ENCODE peak calls at places on chromosomes 7 and 10, in four cellular contexts. One of them, this sample, is unnamed.

GRCh38 chr10:122253605-122254004 is 17.5 kb upstream of the BTBD16 start:
- DNase-seq in HL-60: no peak
- DNase-seq in GM12878: no peak
- DNase-seq in K562: no peak
- DNase-seq in this sample: no peak

GRCh38 chr10:77756319-77757232 is 119.0 kb upstream of the KCNMA1 start:
- DNase-seq in HL-60: no peak
- DNase-seq in K562: peak
- DNase-seq in GM12878: no peak
- DNase-seq in this sample: no peak

GRCh38 chr10:104935656-104936055 is 294.6 kb downstream of the SORCS3 start:
- DNase-seq in GM12878: no peak
- DNase-seq in HL-60: no peak
- DNase-seq in K562: no peak
- DNase-seq in this sample: no peak

GRCh38 chr10:91117496-91117895 is 103.0 kb upstream of the PCGF5 start:
- DNase-seq in GM12878: no peak
- DNase-seq in HL-60: no peak
- DNase-seq in K562: no peak
- DNase-seq in this sample: no peak

GRCh38 chr7:68148440-68148839 is 1151.8 kb downstream of the TYW1 start:
- DNase-seq in K562: no peak
- DNase-seq in HL-60: no peak
- DNase-seq in GM12878: no peak
- DNase-seq in this sample: no peak

GRCh38 chr10:48509974-48510692 is 94.7 kb downstream of the ARHGAP22 start:
- DNase-seq in GM12878: no peak
- DNase-seq in HL-60: no peak
- DNase-seq in K562: peak
- DNase-seq in this sample: no peak

GRCh38 chr7:6579446-6579845 is 2.2 kb downstream of the ZDHHC4 start:
- DNase-seq in HL-60: peak
- DNase-seq in K562: no peak
- DNase-seq in GM12878: no peak
- DNase-seq in this sample: no peak

GRCh38 chr7:9507281-9507680 is 1073.9 kb downstream of the NXPH1 start:
- DNase-seq in HL-60: no peak
- DNase-seq in K562: no peak
- DNase-seq in GM12878: no peak
- DNase-seq in this sample: no peak

GRCh38 chr10:7928511-7928910 is 110.2 kb downstream of the TAF3 start:
- DNase-seq in K562: no peak
- DNase-seq in GM12878: no peak
- DNase-seq in HL-60: no peak
- DNase-seq in this sample: no peak

GRCh38 chr10:118041316-118041715 is 5.4 kb downstream of the RAB11FIP2 start:
- DNase-seq in GM12878: no peak
- DNase-seq in HL-60: no peak
- DNase-seq in K562: no peak
- DNase-seq in this sample: no peak

GRCh38 chr7:51275532-51275931 is 41.1 kb downstream of the COBL start:
- DNase-seq in K562: no peak
- DNase-seq in HL-60: no peak
- DNase-seq in GM12878: no peak
- DNase-seq in this sample: no peak

GRCh38 chr10:59387951-59388431 is 25.6 kb upstream of the FAM13C start:
- DNase-seq in GM12878: no peak
- DNase-seq in K562: no peak
- DNase-seq in HL-60: no peak
- DNase-seq in this sample: no peak

GRCh38 chr7:156621628-156622027 is 18.9 kb upstream of the RNF32 start:
- DNase-seq in GM12878: no peak
- DNase-seq in K562: no peak
- DNase-seq in HL-60: no peak
- DNase-seq in this sample: no peak

GRCh38 chr7:98771519-98772241 is 98.1 kb downstream of the TMEM130 start:
- DNase-seq in K562: no peak
- DNase-seq in GM12878: peak
- DNase-seq in HL-60: no peak
- DNase-seq in this sample: no peak

GRCh38 chr7:7236041-7236440 is 53.7 kb downstream of the C1GALT1 start:
- DNase-seq in GM12878: no peak
- DNase-seq in K562: no peak
- DNase-seq in HL-60: no peak
- DNase-seq in this sample: no peak

GRCh38 chr7:75758491-75758890 is 13.5 kb downstream of the CCL26 start:
- DNase-seq in GM12878: no peak
- DNase-seq in K562: no peak
- DNase-seq in HL-60: no peak
- DNase-seq in this sample: no peak

GRCh38 chr10:62014510-62014909 is 113.0 kb downstream of the ARID5B start:
- DNase-seq in GM12878: no peak
- DNase-seq in K562: no peak
- DNase-seq in HL-60: no peak
- DNase-seq in this sample: no peak

GRCh38 chr7:37642028-37642540 is 41.5 kb upstream of the GPR141 start:
- DNase-seq in GM12878: no peak
- DNase-seq in K562: no peak
- DNase-seq in HL-60: no peak
- DNase-seq in this sample: no peak

GRCh38 chr10:103750836-103751235 is 104.5 kb downstream of the SH3PXD2A start:
- DNase-seq in K562: no peak
- DNase-seq in GM12878: no peak
- DNase-seq in HL-60: no peak
- DNase-seq in this sample: no peak

GRCh38 chr7:106369349-106369748 is 84.6 kb upstream of the NAMPT start:
- DNase-seq in HL-60: no peak
- DNase-seq in K562: no peak
- DNase-seq in GM12878: no peak
- DNase-seq in this sample: no peak

GRCh38 chr10:102408728-102409603 is 9.6 kb downstream of the PSD start:
- DNase-seq in HL-60: no peak
- DNase-seq in GM12878: no peak
- DNase-seq in K562: peak
- DNase-seq in this sample: no peak

GRCh38 chr7:143407296-143408246 is 1.1 kb downstream of the EPHA1 start:
- DNase-seq in GM12878: no peak
- DNase-seq in K562: no peak
- DNase-seq in HL-60: no peak
- DNase-seq in this sample: no peak

GRCh38 chr7:30136339-30136738 is 1.6 kb downstream of the MTURN start:
- DNase-seq in GM12878: no peak
- DNase-seq in K562: peak
- DNase-seq in HL-60: no peak
- DNase-seq in this sample: no peak

GRCh38 chr7:129997285-129997684 is 44.5 kb upstream of the UBE2H start:
- DNase-seq in HL-60: no peak
- DNase-seq in K562: no peak
- DNase-seq in GM12878: no peak
- DNase-seq in this sample: no peak

GRCh38 chr7:100588438-100588837 is 2.3 kb downstream of the FBXO24 start:
- DNase-seq in GM12878: no peak
- DNase-seq in K562: peak
- DNase-seq in HL-60: no peak
- DNase-seq in this sample: no peak

GRCh38 chr7:35596061-35596460 is 98.9 kb downstream of the HERPUD2 start:
- DNase-seq in HL-60: no peak
- DNase-seq in GM12878: no peak
- DNase-seq in K562: no peak
- DNase-seq in this sample: no peak

GRCh38 chr10:47406870-47407648 is 23.0 kb upstream of the ZNF488 start:
- DNase-seq in K562: peak
- DNase-seq in HL-60: no peak
- DNase-seq in GM12878: no peak
- DNase-seq in this sample: no peak

GRCh38 chr10:77614778-77615625 is 22.6 kb downstream of the KCNMA1 start:
- DNase-seq in HL-60: no peak
- DNase-seq in K562: no peak
- DNase-seq in GM12878: no peak
- DNase-seq in this sample: no peak

GRCh38 chr7:89761173-89761572 is 393.1 kb upstream of the STEAP1 start:
- DNase-seq in GM12878: no peak
- DNase-seq in K562: no peak
- DNase-seq in HL-60: no peak
- DNase-seq in this sample: no peak

GRCh38 chr7:74355091-74355490 is 65.9 kb downstream of the CLIP2 start:
- DNase-seq in GM12878: no peak
- DNase-seq in HL-60: no peak
- DNase-seq in K562: peak
- DNase-seq in this sample: no peak

GRCh38 chr7:48112431-48113165 is 23.5 kb downstream of the UPP1 start:
- DNase-seq in GM12878: no peak
- DNase-seq in K562: no peak
- DNase-seq in HL-60: no peak
- DNase-seq in this sample: no peak

GRCh38 chr10:70512149-70512611 is 33.6 kb downstream of the PALD1 start:
- DNase-seq in GM12878: no peak
- DNase-seq in K562: no peak
- DNase-seq in HL-60: no peak
- DNase-seq in this sample: no peak

GRCh38 chr10:72336259-72337038 is 18.3 kb downstream of the DNAJB12 start:
- DNase-seq in GM12878: no peak
- DNase-seq in HL-60: no peak
- DNase-seq in K562: no peak
- DNase-seq in this sample: no peak

GRCh38 chr10:72337722-72338121 is 17.0 kb downstream of the DNAJB12 start:
- DNase-seq in HL-60: no peak
- DNase-seq in GM12878: no peak
- DNase-seq in K562: no peak
- DNase-seq in this sample: no peak

GRCh38 chr10:72335394-72336258 is 19.1 kb downstream of the DNAJB12 start:
- DNase-seq in HL-60: no peak
- DNase-seq in K562: no peak
- DNase-seq in GM12878: no peak
- DNase-seq in this sample: no peak

GRCh38 chr10:72338180-72338579 is 16.5 kb downstream of the DNAJB12 start:
- DNase-seq in K562: no peak
- DNase-seq in GM12878: no peak
- DNase-seq in HL-60: no peak
- DNase-seq in this sample: no peak

GRCh38 chr10:72337039-72337629 is 17.6 kb downstream of the DNAJB12 start:
- DNase-seq in GM12878: no peak
- DNase-seq in K562: peak
- DNase-seq in HL-60: no peak
- DNase-seq in this sample: no peak
- TF ChIP-seq POLR2AphosphoS5 in GM12878: no peak
- TF ChIP-seq POLR2AphosphoS5 in K562: peak
- TF ChIP-seq POLR2AphosphoS5 in HL-60: no peak
- TF ChIP-seq POLR2AphosphoS5 in this sample: no peak

DNA sequence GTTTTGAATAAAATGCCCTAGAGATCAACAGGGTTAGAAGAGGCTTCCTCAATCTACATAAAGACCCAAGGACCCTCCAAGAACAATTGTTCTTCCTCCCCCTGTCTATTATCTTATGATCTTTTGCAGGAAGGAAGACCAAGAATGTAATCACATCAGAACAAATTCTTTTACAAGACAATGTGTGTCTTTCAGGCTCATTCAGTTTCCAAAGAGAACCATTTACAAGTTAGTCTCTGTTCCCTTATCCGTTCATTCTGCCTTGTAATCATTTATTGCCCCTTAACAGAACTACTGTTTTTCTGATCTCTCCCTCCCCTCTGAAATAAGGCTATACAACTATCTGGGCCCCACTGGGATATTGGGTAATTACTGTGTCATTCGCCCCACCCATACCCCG is 5.6 kb upstream of the MKRN1 start:
- DNase-seq in K562: no peak
- DNase-seq in GM12878: no peak
- DNase-seq in HL-60: no peak
- DNase-seq in this sample: no peak
- TF ChIP-seq SPI1 in K562: no peak
- TF ChIP-seq SPI1 in GM12878: no peak
- TF ChIP-seq SPI1 in HL-60: no peak
- TF ChIP-seq SPI1 in this sample: no peak

DNA sequence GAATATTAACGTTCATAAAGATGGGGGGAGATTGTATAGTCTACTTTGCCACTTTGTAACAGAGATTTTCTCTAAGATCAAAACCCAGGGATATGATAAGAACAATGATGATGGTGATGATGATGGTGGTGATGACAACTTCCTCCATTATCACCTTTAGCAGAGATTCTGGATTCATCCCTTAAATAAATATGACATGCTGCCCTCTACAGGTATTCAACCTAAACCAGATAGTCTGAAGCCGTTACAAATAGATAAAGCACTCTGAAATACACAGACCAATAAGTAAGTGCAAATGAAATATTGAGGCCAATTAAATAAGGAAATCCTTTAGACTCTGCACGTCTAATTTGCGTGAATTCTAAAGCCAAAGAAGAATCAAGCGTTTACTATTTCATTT is 211.5 kb downstream of the CREB5 start:
- DNase-seq in K562: no peak
- DNase-seq in HL-60: no peak
- DNase-seq in GM12878: no peak
- DNase-seq in this sample: no peak
- TF ChIP-seq POLR2AphosphoS5 in K562: no peak
- TF ChIP-seq POLR2AphosphoS5 in HL-60: no peak
- TF ChIP-seq POLR2AphosphoS5 in GM12878: no peak
- TF ChIP-seq POLR2AphosphoS5 in this sample: no peak

GRCh38 chr7:80900583-80901576 is 18.0 kb downstream of the SEMA3C start:
- DNase-seq in K562: no peak
- DNase-seq in HL-60: no peak
- DNase-seq in GM12878: no peak
- DNase-seq in this sample: no peak
- TF ChIP-seq SPI1 in K562: no peak
- TF ChIP-seq SPI1 in HL-60: no peak
- TF ChIP-seq SPI1 in GM12878: no peak
- TF ChIP-seq SPI1 in this sample: no peak

DNA sequence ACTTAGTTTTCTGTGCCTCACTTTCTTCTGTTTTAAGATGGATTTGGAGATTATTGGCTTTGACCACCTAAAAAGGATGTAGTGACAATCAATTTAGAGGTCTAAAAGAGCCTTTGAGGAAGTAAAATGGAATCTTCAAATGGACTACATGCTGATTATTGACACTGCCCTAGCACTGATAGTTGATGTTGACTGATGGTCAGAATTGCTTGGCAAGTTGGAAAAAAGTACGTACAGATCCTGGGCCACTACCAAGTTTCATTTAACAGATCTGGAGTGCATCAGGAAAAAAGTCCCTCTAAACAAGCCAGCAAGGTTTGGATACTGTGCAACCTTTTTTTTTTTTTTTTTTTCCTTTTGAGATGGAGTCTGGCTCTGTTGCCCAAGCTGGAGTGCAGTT is 81.1 kb downstream of the TCF7L2 start:
- DNase-seq in HL-60: no peak
- DNase-seq in K562: no peak
- DNase-seq in GM12878: no peak
- DNase-seq in this sample: no peak
- TF ChIP-seq POLR2AphosphoS5 in HL-60: no peak
- TF ChIP-seq POLR2AphosphoS5 in K562: no peak
- TF ChIP-seq POLR2AphosphoS5 in GM12878: no peak
- TF ChIP-seq POLR2AphosphoS5 in this sample: no peak

DNA sequence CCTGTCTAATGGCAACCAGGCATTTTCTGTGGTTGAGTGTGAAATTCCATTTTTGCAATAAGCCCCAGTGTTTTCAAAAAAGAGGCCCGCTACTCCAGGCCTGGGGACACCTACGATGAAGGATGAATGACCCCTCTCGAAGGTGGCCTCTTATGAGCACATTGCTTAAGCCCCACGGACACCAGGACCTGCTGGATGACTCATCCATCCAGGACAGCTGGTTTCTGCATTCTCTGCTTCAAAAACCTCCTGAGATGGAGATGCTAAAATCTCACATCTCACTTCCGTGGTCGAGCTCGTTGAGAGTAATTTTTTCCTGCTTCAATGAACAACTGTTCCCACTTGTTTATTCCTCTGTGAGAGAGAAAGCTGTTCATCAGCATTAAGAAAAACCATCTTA is 150.2 kb upstream of the FZD8 start:
- DNase-seq in GM12878: no peak
- DNase-seq in HL-60: no peak
- DNase-seq in K562: no peak
- DNase-seq in this sample: no peak
- TF ChIP-seq SPI1 in GM12878: no peak
- TF ChIP-seq SPI1 in HL-60: no peak
- TF ChIP-seq SPI1 in K562: no peak
- TF ChIP-seq SPI1 in this sample: no peak